ENCODE peak calls at places on chromosomes 11 and 22, in five cellular contexts. A, S, T, P and G are unnamed samples.

GRCh38 chr11:35525501-35526175 is at the start of gene PAMR1:
- DNase-seq in T (no peak), S (no peak), A (peak; percentile 29), P (peak; percentile 89), G (no peak)

GRCh38 chr22:18970180-18970947 is 34.3 kb upstream of the PRODH start:
- DNase-seq in P (peak; percentile 21), A (peak; percentile 40), S (no peak), T (no peak), G (peak; percentile 28)

GRCh38 chr11:64892838-64893193 is 14.4 kb upstream of the EHD1 start:
- DNase-seq in P (no peak), S (no peak), A (no peak), T (no peak), G (no peak)

GRCh38 chr11:72239296-72239848 is 4.6 kb downstream of the PHOX2A start:
- DNase-seq in S (no peak), T (no peak), P (peak; percentile 69), A (no peak), G (no peak)

GRCh38 chr11:118343981-118344521 is at the start of gene CD3G:
- DNase-seq in A (no peak), S (no peak), T (peak; percentile 66), P (no peak), G (peak; percentile 40)

GRCh38 chr22:37505989-37506388 is 13.2 kb downstream of the CARD10 start:
- DNase-seq in A (no peak), S (no peak), P (no peak), T (no peak), G (no peak)

GRCh38 chr11:79466411-79466810 is 25.6 kb upstream of the TENM4 start:
- DNase-seq in P (peak; percentile 50), S (no peak), A (no peak), T (no peak), G (no peak)

GRCh38 chr11:134613646-134614045 is 201.6 kb upstream of the B3GAT1 start:
- DNase-seq in A (no peak), S (no peak), P (no peak), T (no peak), G (no peak)

GRCh38 chr22:22213231-22213630 is 31.4 kb upstream of the VPREB1 start:
- DNase-seq in P (no peak), T (no peak), S (no peak), A (no peak), G (no peak)

GRCh38 chr11:87589082-87589481 is 551.3 kb downstream of the TMEM135 start:
- DNase-seq in A (no peak), P (no peak), S (no peak), T (no peak), G (no peak)

GRCh38 chr11:96277696-96278038 is 65.3 kb downstream of the MAML2 start:
- DNase-seq in T (no peak), A (no peak), S (no peak), P (no peak), G (no peak)

GRCh38 chr11:104594228-104594958 is 303.9 kb downstream of the CASP12 start:
- DNase-seq in T (no peak), P (no peak), S (no peak), A (no peak), G (no peak)

GRCh38 chr11:75428301-75428724 is 4.7 kb downstream of the KLHL35 start:
- DNase-seq in T (peak; percentile 55), A (peak; percentile 95), S (peak; percentile 93), P (peak; percentile 94), G (peak; percentile 68)

GRCh38 chr11:8070417-8071101 is 10.5 kb upstream of the TUB start:
- DNase-seq in T (no peak), S (no peak), A (no peak), P (peak; percentile 67), G (no peak)

GRCh38 chr22:19705181-19705934 is 8.9 kb upstream of the SEPTIN5 start:
- DNase-seq in T (no peak), S (no peak), A (no peak), P (no peak), G (no peak)

GRCh38 chr11:56917708-56918450 is 70.8 kb upstream of the OR5AK2 start:
- DNase-seq in P (no peak), T (no peak), A (no peak), S (no peak), G (no peak)

GRCh38 chr11:118924591-118925585 is 838 bp downstream of the BCL9L start:
- DNase-seq in S (no peak), T (peak; percentile 54), P (peak; percentile 46), A (peak; percentile 61), G (peak; percentile 63)

GRCh38 chr22:48476599-48476998 is 1351.1 kb downstream of the BRD1 start:
- DNase-seq in T (no peak), S (no peak), P (no peak), A (no peak), G (no peak)

GRCh38 chr22:27452916-27453315 is 348.6 kb downstream of the MN1 start:
- DNase-seq in A (no peak), S (no peak), P (no peak), T (no peak), G (no peak)

GRCh38 chr11:26651916-26652315 is 69.9 kb downstream of the SLC5A12 start:
- DNase-seq in S (no peak), A (no peak), P (no peak), T (no peak), G (no peak)

GRCh38 chr22:49948958-49949913 is 11.3 kb upstream of the PIM3 start:
- DNase-seq in P (no peak), A (peak; percentile 93), S (no peak), T (no peak), G (no peak)

GRCh38 chr11:43578346-43579170 is 102.0 kb upstream of the HSD17B12 start:
- DNase-seq in T (no peak), P (peak; percentile 34), S (no peak), A (no peak), G (no peak)

GRCh38 chr11:118263694-118264567 is at the start of gene MPZL2:
- DNase-seq in T (no peak), P (no peak), A (peak; percentile 76), S (peak; percentile 6), G (peak; percentile 39)

GRCh38 chr11:133927690-133928627 is 28.8 kb downstream of the IGSF9B start:
- DNase-seq in S (peak; percentile 38), T (peak; percentile 74), A (peak; percentile 73), P (peak; percentile 72), G (peak; percentile 47)

GRCh38 chr11:13561860-13562259 is 66.1 kb upstream of the PTH start:
- DNase-seq in T (no peak), S (no peak), P (no peak), A (no peak), G (no peak)
- H3K4me1 ChIP-seq in T (no peaks in the 10 kb centered on the region), S (no peaks in the 10 kb centered on the region), P (no peaks in the 10 kb centered on the region), A (no peaks in the 10 kb centered on the region), G (no peaks in the 10 kb centered on the region)

DNA sequence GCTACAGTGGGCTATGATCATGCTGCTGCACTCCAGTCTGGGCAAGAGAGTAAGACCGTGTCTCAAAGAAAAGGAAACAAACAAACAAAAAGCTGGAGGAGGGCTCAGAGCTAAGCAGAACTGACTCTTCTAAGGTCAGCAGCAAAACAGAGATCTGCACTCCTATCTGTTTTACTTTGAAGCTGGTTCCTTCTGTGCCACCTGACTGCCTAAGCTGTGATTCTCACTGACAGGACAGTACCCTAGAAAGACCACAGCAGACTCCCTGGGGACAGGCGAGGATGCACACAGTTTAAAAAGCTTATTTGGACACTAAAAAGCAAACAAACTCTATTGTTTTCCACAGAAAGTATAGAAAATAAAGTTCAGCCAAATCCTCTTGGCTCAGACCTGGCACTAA is 30.5 kb downstream of the NEFH start:
- DNase-seq in A (no peak), P (no peak), T (no peak), S (no peak), G (no peak)
- H3K36me3 ChIP-seq in A (no peaks in the 10 kb centered on the region), P (peaks cover 36% of the 10 kb centered on the region), T (peaks cover 55% of the 10 kb centered on the region), S (peaks cover 2% of the 10 kb centered on the region), G (peaks cover 31% of the 10 kb centered on the region)

DNA sequence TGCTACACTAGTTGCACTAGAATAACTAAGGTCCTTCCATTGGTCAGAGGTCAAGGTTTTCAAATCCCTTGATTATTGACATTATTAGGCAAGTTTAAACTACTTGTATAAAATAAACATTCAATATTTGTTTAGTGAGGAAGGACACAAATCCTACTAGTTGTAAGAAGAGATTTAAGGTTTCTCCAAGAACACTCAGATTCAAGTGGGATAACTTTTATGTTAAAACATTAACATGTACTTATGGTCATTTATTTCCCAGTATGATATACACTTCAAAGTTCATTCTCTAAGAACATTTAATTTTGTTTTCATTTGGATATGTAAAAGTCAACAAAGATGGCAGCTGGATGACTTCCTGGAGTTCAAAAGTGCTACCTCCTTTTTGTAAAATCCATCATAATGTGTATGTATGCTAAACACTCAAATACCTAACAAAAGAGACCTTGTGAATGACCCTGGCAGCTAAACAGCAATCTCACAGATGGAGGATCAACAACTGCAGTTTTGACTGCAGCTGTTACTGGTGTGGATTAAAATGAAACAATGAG is 1.6 kb downstream of the CCDC90B start:
- DNase-seq in S (no peak), P (no peak), T (peak; percentile 2), A (no peak), G (no peak)
- H3K4me3 ChIP-seq in S (peak overlapping the region; percentile 84), P (peak overlapping the region; percentile 78), T (peak overlapping the region; percentile 92), A (no peak overlapping the region), G (peak overlapping the region; percentile 84)

GRCh38 chr22:46008836-46009596 is 32.1 kb upstream of the WNT7B start:
- DNase-seq in A (no peak), S (no peak), P (no peak), T (no peak), G (no peak)
- H3K4me1 ChIP-seq in A (peaks cover 56% of the 10 kb centered on the region), S (peaks cover 70% of the 10 kb centered on the region), P (peaks cover 10% of the 10 kb centered on the region), T (peaks cover 5% of the 10 kb centered on the region), G (peaks cover 10% of the 10 kb centered on the region)